ENCODE peak calls at places on chromosomes 11 and 22, in four cellular contexts. One of them, this sample, is unnamed.

GRCh38 chr22:27309713-27310112 is 491.8 kb downstream of the MN1 start:
- DNase-seq in stimulated activated CD8-positive, alpha-beta memory T cell treated with anti-CD3 and anti-CD28 coated beads, Interleukin-2, amount 100 ng/mL, for 48 hours: no peak
- DNase-seq in AG08395: no peak
- DNase-seq in IMR-90: no peak
- DNase-seq in this sample: no peak

GRCh38 chr11:120612363-120613263 is 101.1 kb downstream of the GRIK4 start:
- DNase-seq in IMR-90: peak
- DNase-seq in AG08395: no peak
- DNase-seq in stimulated activated CD8-positive, alpha-beta memory T cell treated with anti-CD3 and anti-CD28 coated beads, Interleukin-2, amount 100 ng/mL, for 48 hours: no peak
- DNase-seq in this sample: peak

GRCh38 chr22:32788884-32789624 is 12.5 kb upstream of the TIMP3 start:
- DNase-seq in AG08395: peak
- DNase-seq in IMR-90: peak
- DNase-seq in stimulated activated CD8-positive, alpha-beta memory T cell treated with anti-CD3 and anti-CD28 coated beads, Interleukin-2, amount 100 ng/mL, for 48 hours: no peak
- DNase-seq in this sample: no peak

GRCh38 chr11:61659413-61660196 is 20.6 kb upstream of the DAGLA start:
- DNase-seq in IMR-90: no peak
- DNase-seq in stimulated activated CD8-positive, alpha-beta memory T cell treated with anti-CD3 and anti-CD28 coated beads, Interleukin-2, amount 100 ng/mL, for 48 hours: no peak
- DNase-seq in AG08395: no peak
- DNase-seq in this sample: peak

GRCh38 chr11:862028-862703 is 19.5 kb downstream of the TSPAN4 start:
- DNase-seq in IMR-90: no peak
- DNase-seq in AG08395: no peak
- DNase-seq in stimulated activated CD8-positive, alpha-beta memory T cell treated with anti-CD3 and anti-CD28 coated beads, Interleukin-2, amount 100 ng/mL, for 48 hours: no peak
- DNase-seq in this sample: no peak

GRCh38 chr11:19794161-19794560 is 81.5 kb downstream of the NAV2 start:
- DNase-seq in stimulated activated CD8-positive, alpha-beta memory T cell treated with anti-CD3 and anti-CD28 coated beads, Interleukin-2, amount 100 ng/mL, for 48 hours: no peak
- DNase-seq in IMR-90: no peak
- DNase-seq in AG08395: no peak
- DNase-seq in this sample: no peak

GRCh38 chr22:47604563-47604962 is 842.1 kb downstream of the TBC1D22A start:
- DNase-seq in IMR-90: no peak
- DNase-seq in stimulated activated CD8-positive, alpha-beta memory T cell treated with anti-CD3 and anti-CD28 coated beads, Interleukin-2, amount 100 ng/mL, for 48 hours: no peak
- DNase-seq in AG08395: no peak
- DNase-seq in this sample: no peak

GRCh38 chr11:72598901-72599300 is 75.3 kb downstream of the PDE2A start:
- DNase-seq in AG08395: peak
- DNase-seq in stimulated activated CD8-positive, alpha-beta memory T cell treated with anti-CD3 and anti-CD28 coated beads, Interleukin-2, amount 100 ng/mL, for 48 hours: no peak
- DNase-seq in IMR-90: peak
- DNase-seq in this sample: peak

GRCh38 chr11:75272391-75272790 is 31.8 kb downstream of the TPBGL start:
- DNase-seq in AG08395: no peak
- DNase-seq in stimulated activated CD8-positive, alpha-beta memory T cell treated with anti-CD3 and anti-CD28 coated beads, Interleukin-2, amount 100 ng/mL, for 48 hours: no peak
- DNase-seq in IMR-90: no peak
- DNase-seq in this sample: no peak

GRCh38 chr11:45390407-45390806 is 104.3 kb upstream of the SYT13 start:
- DNase-seq in AG08395: no peak
- DNase-seq in stimulated activated CD8-positive, alpha-beta memory T cell treated with anti-CD3 and anti-CD28 coated beads, Interleukin-2, amount 100 ng/mL, for 48 hours: no peak
- DNase-seq in IMR-90: no peak
- DNase-seq in this sample: peak

GRCh38 chr11:97487387-97487786 is 1097.6 kb downstream of the JRKL start:
- DNase-seq in stimulated activated CD8-positive, alpha-beta memory T cell treated with anti-CD3 and anti-CD28 coated beads, Interleukin-2, amount 100 ng/mL, for 48 hours: no peak
- DNase-seq in IMR-90: no peak
- DNase-seq in AG08395: no peak
- DNase-seq in this sample: no peak

GRCh38 chr11:77073328-77074001 is 6.7 kb downstream of the CAPN5 start:
- DNase-seq in stimulated activated CD8-positive, alpha-beta memory T cell treated with anti-CD3 and anti-CD28 coated beads, Interleukin-2, amount 100 ng/mL, for 48 hours: no peak
- DNase-seq in IMR-90: peak
- DNase-seq in AG08395: peak
- DNase-seq in this sample: peak

GRCh38 chr11:69297926-69298777 is 4.2 kb downstream of the MYEOV start:
- DNase-seq in IMR-90: peak
- DNase-seq in stimulated activated CD8-positive, alpha-beta memory T cell treated with anti-CD3 and anti-CD28 coated beads, Interleukin-2, amount 100 ng/mL, for 48 hours: no peak
- DNase-seq in AG08395: peak
- DNase-seq in this sample: peak

GRCh38 chr11:36265793-36266628 is 23.2 kb downstream of the COMMD9 start:
- DNase-seq in stimulated activated CD8-positive, alpha-beta memory T cell treated with anti-CD3 and anti-CD28 coated beads, Interleukin-2, amount 100 ng/mL, for 48 hours: peak
- DNase-seq in IMR-90: peak
- DNase-seq in AG08395: peak
- DNase-seq in this sample: peak

GRCh38 chr11:11171854-11172253 is 181.2 kb downstream of the CSNK2A3 start:
- DNase-seq in AG08395: no peak
- DNase-seq in IMR-90: no peak
- DNase-seq in stimulated activated CD8-positive, alpha-beta memory T cell treated with anti-CD3 and anti-CD28 coated beads, Interleukin-2, amount 100 ng/mL, for 48 hours: no peak
- DNase-seq in this sample: no peak

GRCh38 chr11:110431212-110432073 is 1.7 kb downstream of the FDX1 start:
- DNase-seq in stimulated activated CD8-positive, alpha-beta memory T cell treated with anti-CD3 and anti-CD28 coated beads, Interleukin-2, amount 100 ng/mL, for 48 hours: no peak
- DNase-seq in IMR-90: peak
- DNase-seq in AG08395: peak
- DNase-seq in this sample: no peak

GRCh38 chr11:118212131-118212725 is 12.6 kb downstream of the JAML start:
- DNase-seq in IMR-90: no peak
- DNase-seq in stimulated activated CD8-positive, alpha-beta memory T cell treated with anti-CD3 and anti-CD28 coated beads, Interleukin-2, amount 100 ng/mL, for 48 hours: no peak
- DNase-seq in AG08395: no peak
- DNase-seq in this sample: no peak

GRCh38 chr11:110243804-110244203 is 52.6 kb downstream of the RDX start:
- DNase-seq in AG08395: no peak
- DNase-seq in stimulated activated CD8-positive, alpha-beta memory T cell treated with anti-CD3 and anti-CD28 coated beads, Interleukin-2, amount 100 ng/mL, for 48 hours: no peak
- DNase-seq in IMR-90: no peak
- DNase-seq in this sample: no peak

GRCh38 chr11:2587132-2587930 is 112.5 kb downstream of the KCNQ1OT1 start:
- DNase-seq in IMR-90: no peak
- DNase-seq in stimulated activated CD8-positive, alpha-beta memory T cell treated with anti-CD3 and anti-CD28 coated beads, Interleukin-2, amount 100 ng/mL, for 48 hours: no peak
- DNase-seq in AG08395: no peak
- DNase-seq in this sample: no peak

GRCh38 chr11:44096360-44097188 is 1.1 kb downstream of the EXT2 start:
- DNase-seq in AG08395: peak
- DNase-seq in IMR-90: peak
- DNase-seq in stimulated activated CD8-positive, alpha-beta memory T cell treated with anti-CD3 and anti-CD28 coated beads, Interleukin-2, amount 100 ng/mL, for 48 hours: no peak
- DNase-seq in this sample: peak

GRCh38 chr11:117045196-117045595 is 53.0 kb downstream of the SIK3 start:
- DNase-seq in IMR-90: peak
- DNase-seq in AG08395: peak
- DNase-seq in stimulated activated CD8-positive, alpha-beta memory T cell treated with anti-CD3 and anti-CD28 coated beads, Interleukin-2, amount 100 ng/mL, for 48 hours: no peak
- DNase-seq in this sample: peak

GRCh38 chr22:41481925-41482318 is 13.0 kb downstream of the ACO2 start:
- DNase-seq in AG08395: no peak
- DNase-seq in IMR-90: no peak
- DNase-seq in stimulated activated CD8-positive, alpha-beta memory T cell treated with anti-CD3 and anti-CD28 coated beads, Interleukin-2, amount 100 ng/mL, for 48 hours: no peak
- DNase-seq in this sample: no peak

GRCh38 chr22:50078246-50078645 is 7.0 kb downstream of the MLC1 start:
- DNase-seq in AG08395: no peak
- DNase-seq in stimulated activated CD8-positive, alpha-beta memory T cell treated with anti-CD3 and anti-CD28 coated beads, Interleukin-2, amount 100 ng/mL, for 48 hours: no peak
- DNase-seq in IMR-90: no peak
- DNase-seq in this sample: no peak

GRCh38 chr11:120738516-120739046 is 227.0 kb downstream of the GRIK4 start:
- DNase-seq in stimulated activated CD8-positive, alpha-beta memory T cell treated with anti-CD3 and anti-CD28 coated beads, Interleukin-2, amount 100 ng/mL, for 48 hours: no peak
- DNase-seq in IMR-90: no peak
- DNase-seq in AG08395: no peak
- DNase-seq in this sample: no peak

GRCh38 chr11:11931461-11932055 is 76.9 kb downstream of the DKK3 start:
- DNase-seq in AG08395: peak
- DNase-seq in IMR-90: peak
- DNase-seq in stimulated activated CD8-positive, alpha-beta memory T cell treated with anti-CD3 and anti-CD28 coated beads, Interleukin-2, amount 100 ng/mL, for 48 hours: no peak
- DNase-seq in this sample: peak

GRCh38 chr11:3051435-3052108 is 5.7 kb downstream of the CARS1 start:
- DNase-seq in IMR-90: no peak
- DNase-seq in stimulated activated CD8-positive, alpha-beta memory T cell treated with anti-CD3 and anti-CD28 coated beads, Interleukin-2, amount 100 ng/mL, for 48 hours: no peak
- DNase-seq in AG08395: no peak
- DNase-seq in this sample: no peak

GRCh38 chr22:30591191-30591587 is 521 bp downstream of the PES1 start:
- DNase-seq in IMR-90: peak
- DNase-seq in AG08395: peak
- DNase-seq in stimulated activated CD8-positive, alpha-beta memory T cell treated with anti-CD3 and anti-CD28 coated beads, Interleukin-2, amount 100 ng/mL, for 48 hours: no peak
- DNase-seq in this sample: peak

GRCh38 chr11:88352139-88352538 is 14.6 kb upstream of the CTSC start:
- DNase-seq in stimulated activated CD8-positive, alpha-beta memory T cell treated with anti-CD3 and anti-CD28 coated beads, Interleukin-2, amount 100 ng/mL, for 48 hours: no peak
- DNase-seq in AG08395: peak
- DNase-seq in IMR-90: peak
- DNase-seq in this sample: no peak

GRCh38 chr22:45895436-45896152 is 81.4 kb downstream of the WNT7B start:
- DNase-seq in IMR-90: no peak
- DNase-seq in AG08395: no peak
- DNase-seq in stimulated activated CD8-positive, alpha-beta memory T cell treated with anti-CD3 and anti-CD28 coated beads, Interleukin-2, amount 100 ng/mL, for 48 hours: no peak
- DNase-seq in this sample: no peak

GRCh38 chr11:10838906-10839305 is 18.9 kb downstream of the ZBED5 start:
- DNase-seq in IMR-90: no peak
- DNase-seq in AG08395: no peak
- DNase-seq in stimulated activated CD8-positive, alpha-beta memory T cell treated with anti-CD3 and anti-CD28 coated beads, Interleukin-2, amount 100 ng/mL, for 48 hours: no peak
- DNase-seq in this sample: no peak

GRCh38 chr11:46308632-46309419 is 31.4 kb downstream of the CREB3L1 start:
- DNase-seq in IMR-90: peak
- DNase-seq in AG08395: peak
- DNase-seq in stimulated activated CD8-positive, alpha-beta memory T cell treated with anti-CD3 and anti-CD28 coated beads, Interleukin-2, amount 100 ng/mL, for 48 hours: peak
- DNase-seq in this sample: peak

GRCh38 chr11:116842909-116843308 is 5.5 kb upstream of the APOA1 start:
- DNase-seq in stimulated activated CD8-positive, alpha-beta memory T cell treated with anti-CD3 and anti-CD28 coated beads, Interleukin-2, amount 100 ng/mL, for 48 hours: no peak
- DNase-seq in IMR-90: no peak
- DNase-seq in AG08395: no peak
- DNase-seq in this sample: no peak

GRCh38 chr11:101583180-101584128 is at the start of gene TRPC6:
- DNase-seq in IMR-90: peak
- DNase-seq in stimulated activated CD8-positive, alpha-beta memory T cell treated with anti-CD3 and anti-CD28 coated beads, Interleukin-2, amount 100 ng/mL, for 48 hours: no peak
- DNase-seq in AG08395: peak
- DNase-seq in this sample: peak